ENCODE peak calls at places on chromosomes 16 and 17, in eight cellular contexts. One of them, this sample, is unnamed.

GRCh38 chr16:80147021-80147680 is 393.6 kb upstream of the DYNLRB2 start:
- DNase-seq in LNCaP clone FGC: no peak
- DNase-seq in activated T-cell treated with anti-CD3 and anti-CD28 coated beads for 48 hours: no peak
- DNase-seq in stimulated activated CD8-positive, alpha-beta memory T cell treated with anti-CD3 and anti-CD28 coated beads, Interleukin-7, amount 100 ng/mL, for 1 hour: no peak
- DNase-seq in esophagus squamous epithelium: no peak
- DNase-seq in A172: no peak
- DNase-seq in HFFc6: no peak
- DNase-seq in HT-29: no peak
- DNase-seq in this sample: peak; percentile 8

GRCh38 chr17:68390888-68391545 is 66.3 kb downstream of the WIPI1 start:
- DNase-seq in LNCaP clone FGC: no peak
- DNase-seq in activated T-cell treated with anti-CD3 and anti-CD28 coated beads for 48 hours: no peak
- DNase-seq in stimulated activated CD8-positive, alpha-beta memory T cell treated with anti-CD3 and anti-CD28 coated beads, Interleukin-7, amount 100 ng/mL, for 1 hour: no peak
- DNase-seq in esophagus squamous epithelium: no peak
- DNase-seq in A172: no peak
- DNase-seq in HFFc6: no peak
- DNase-seq in HT-29: no peak
- DNase-seq in this sample: peak; percentile 43

GRCh38 chr17:76079577-76080206 is 710 bp downstream of the ZACN start:
- DNase-seq in LNCaP clone FGC: no peak
- DNase-seq in activated T-cell treated with anti-CD3 and anti-CD28 coated beads for 48 hours: no peak
- DNase-seq in stimulated activated CD8-positive, alpha-beta memory T cell treated with anti-CD3 and anti-CD28 coated beads, Interleukin-7, amount 100 ng/mL, for 1 hour: no peak
- DNase-seq in esophagus squamous epithelium: no peak
- DNase-seq in A172: no peak
- DNase-seq in HFFc6: no peak
- DNase-seq in HT-29: no peak
- DNase-seq in this sample: no peak

GRCh38 chr16:26715969-26716368 is 350.8 kb upstream of the C16orf82 start:
- DNase-seq in LNCaP clone FGC: no peak
- DNase-seq in activated T-cell treated with anti-CD3 and anti-CD28 coated beads for 48 hours: no peak
- DNase-seq in stimulated activated CD8-positive, alpha-beta memory T cell treated with anti-CD3 and anti-CD28 coated beads, Interleukin-7, amount 100 ng/mL, for 1 hour: no peak
- DNase-seq in esophagus squamous epithelium: no peak
- DNase-seq in A172: no peak
- DNase-seq in HFFc6: no peak
- DNase-seq in HT-29: no peak
- DNase-seq in this sample: no peak

GRCh38 chr17:40329981-40330794 is 21.2 kb downstream of the RARA start:
- DNase-seq in LNCaP clone FGC: peak; percentile 55
- DNase-seq in activated T-cell treated with anti-CD3 and anti-CD28 coated beads for 48 hours: no peak
- DNase-seq in stimulated activated CD8-positive, alpha-beta memory T cell treated with anti-CD3 and anti-CD28 coated beads, Interleukin-7, amount 100 ng/mL, for 1 hour: no peak
- DNase-seq in esophagus squamous epithelium: no peak
- DNase-seq in A172: peak; percentile 47
- DNase-seq in HFFc6: no peak
- DNase-seq in HT-29: no peak
- DNase-seq in this sample: no peak

GRCh38 chr16:65384441-65384840 is 262.6 kb upstream of the CDH11 start:
- DNase-seq in LNCaP clone FGC: no peak
- DNase-seq in activated T-cell treated with anti-CD3 and anti-CD28 coated beads for 48 hours: no peak
- DNase-seq in stimulated activated CD8-positive, alpha-beta memory T cell treated with anti-CD3 and anti-CD28 coated beads, Interleukin-7, amount 100 ng/mL, for 1 hour: no peak
- DNase-seq in esophagus squamous epithelium: no peak
- DNase-seq in A172: peak; percentile 18
- DNase-seq in HFFc6: peak; percentile 45
- DNase-seq in HT-29: no peak
- DNase-seq in this sample: no peak

GRCh38 chr16:11234884-11235702 is 20.9 kb downstream of the SOCS1 start:
- DNase-seq in LNCaP clone FGC: no peak
- DNase-seq in activated T-cell treated with anti-CD3 and anti-CD28 coated beads for 48 hours: no peak
- DNase-seq in stimulated activated CD8-positive, alpha-beta memory T cell treated with anti-CD3 and anti-CD28 coated beads, Interleukin-7, amount 100 ng/mL, for 1 hour: no peak
- DNase-seq in esophagus squamous epithelium: no peak
- DNase-seq in A172: no peak
- DNase-seq in HFFc6: no peak
- DNase-seq in HT-29: no peak
- DNase-seq in this sample: no peak

GRCh38 chr16:8712589-8713361 is 38.4 kb downstream of the ABAT start:
- DNase-seq in LNCaP clone FGC: no peak
- DNase-seq in activated T-cell treated with anti-CD3 and anti-CD28 coated beads for 48 hours: no peak
- DNase-seq in stimulated activated CD8-positive, alpha-beta memory T cell treated with anti-CD3 and anti-CD28 coated beads, Interleukin-7, amount 100 ng/mL, for 1 hour: no peak
- DNase-seq in esophagus squamous epithelium: no peak
- DNase-seq in A172: no peak
- DNase-seq in HFFc6: no peak
- DNase-seq in HT-29: no peak
- DNase-seq in this sample: no peak

GRCh38 chr17:80437532-80437931 is 22.6 kb downstream of the ENDOV start:
- DNase-seq in LNCaP clone FGC: no peak
- DNase-seq in activated T-cell treated with anti-CD3 and anti-CD28 coated beads for 48 hours: no peak
- DNase-seq in stimulated activated CD8-positive, alpha-beta memory T cell treated with anti-CD3 and anti-CD28 coated beads, Interleukin-7, amount 100 ng/mL, for 1 hour: no peak
- DNase-seq in esophagus squamous epithelium: no peak
- DNase-seq in A172: no peak
- DNase-seq in HFFc6: no peak
- DNase-seq in HT-29: no peak
- DNase-seq in this sample: no peak

GRCh38 chr17:65297916-65298315 is 160.7 kb downstream of the RGS9 start:
- DNase-seq in LNCaP clone FGC: no peak
- DNase-seq in activated T-cell treated with anti-CD3 and anti-CD28 coated beads for 48 hours: no peak
- DNase-seq in stimulated activated CD8-positive, alpha-beta memory T cell treated with anti-CD3 and anti-CD28 coated beads, Interleukin-7, amount 100 ng/mL, for 1 hour: no peak
- DNase-seq in esophagus squamous epithelium: no peak
- DNase-seq in A172: no peak
- DNase-seq in HFFc6: no peak
- DNase-seq in HT-29: no peak
- DNase-seq in this sample: no peak

GRCh38 chr17:42673885-42674754 is 2.7 kb downstream of the PLEKHH3 start:
- DNase-seq in LNCaP clone FGC: no peak
- DNase-seq in activated T-cell treated with anti-CD3 and anti-CD28 coated beads for 48 hours: no peak
- DNase-seq in stimulated activated CD8-positive, alpha-beta memory T cell treated with anti-CD3 and anti-CD28 coated beads, Interleukin-7, amount 100 ng/mL, for 1 hour: no peak
- DNase-seq in esophagus squamous epithelium: no peak
- DNase-seq in A172: peak; percentile 59
- DNase-seq in HFFc6: no peak
- DNase-seq in HT-29: no peak
- DNase-seq in this sample: peak; percentile 66

GRCh38 chr17:55903028-55903690 is 152.3 kb downstream of the PCTP start:
- DNase-seq in LNCaP clone FGC: no peak
- DNase-seq in activated T-cell treated with anti-CD3 and anti-CD28 coated beads for 48 hours: no peak
- DNase-seq in stimulated activated CD8-positive, alpha-beta memory T cell treated with anti-CD3 and anti-CD28 coated beads, Interleukin-7, amount 100 ng/mL, for 1 hour: no peak
- DNase-seq in esophagus squamous epithelium: no peak
- DNase-seq in A172: no peak
- DNase-seq in HFFc6: no peak
- DNase-seq in HT-29: no peak
- DNase-seq in this sample: peak; percentile 3